ENCODE peak calls at places on chromosomes 11 and 22, in five cellular contexts. N is coronary artery, V is cardiac fibroblast, D is AG04450, P is PC-9. W is an unnamed sample.

GRCh38 chr22:47192106-47192650 is 429.7 kb downstream of the TBC1D22A start:
- DNase-seq in N (peak; percentile 71), V (no peak), D (no peak), P (no peak), W (no peak)

GRCh38 chr11:122100222-122101080 is 15.6 kb downstream of the BLID start:
- DNase-seq in N (peak; percentile 81), V (peak; percentile 65), D (peak; percentile 38), P (no peak), W (peak; percentile 53)

GRCh38 chr11:128501008-128501407 is 86.3 kb downstream of the ETS1 start:
- DNase-seq in N (no peak), V (peak; percentile 39), D (no peak), P (no peak), W (no peak)

GRCh38 chr11:8586184-8586583 is 7.8 kb downstream of the STK33 start:
- DNase-seq in N (no peak), V (no peak), D (no peak), P (no peak), W (no peak)

GRCh38 chr22:29073618-29074275 is 912 bp downstream of the KREMEN1 start:
- DNase-seq in N (no peak), V (no peak), D (no peak), P (no peak), W (no peak)

GRCh38 chr11:72773291-72773690 is 20.6 kb downstream of the STARD10 start:
- DNase-seq in N (no peak), V (peak; percentile 84), D (peak; percentile 57), P (no peak), W (peak; percentile 71)

GRCh38 chr22:29344137-29344536 is 28.6 kb upstream of the RASL10A start:
- DNase-seq in N (no peak), V (peak; percentile 93), D (no peak), P (peak; percentile 92), W (peak; percentile 93)

GRCh38 chr11:62141111-62142042 is 17.6 kb downstream of the INCENP start:
- DNase-seq in N (peak; percentile 50), V (no peak), D (no peak), P (no peak), W (no peak)

GRCh38 chr11:119315139-119316016 is 1.6 kb downstream of the MCAM start:
- DNase-seq in N (no peak), V (no peak), D (no peak), P (peak; percentile 71), W (no peak)

GRCh38 chr22:30325724-30326703 is 727 bp downstream of the TBC1D10A start:
- DNase-seq in N (peak; percentile 78), V (no peak), D (no peak), P (no peak), W (no peak)

GRCh38 chr11:99015634-99016454 is 4.9 kb upstream of the CNTN5 start:
- DNase-seq in N (no peak), V (peak; percentile 70), D (peak; percentile 4), P (peak; percentile 50), W (peak; percentile 29)

GRCh38 chr11:67644042-67644441 is 4.5 kb upstream of the TBX10 start:
- DNase-seq in N (no peak), V (no peak), D (no peak), P (peak; percentile 57), W (no peak)

GRCh38 chr11:64848779-64849599 is 4.5 kb upstream of the CDC42BPG start:
- DNase-seq in N (no peak), V (no peak), D (no peak), P (peak; percentile 90), W (no peak)

GRCh38 chr11:98589975-98590374 is 430.8 kb upstream of the CNTN5 start:
- DNase-seq in N (no peak), V (no peak), D (no peak), P (no peak), W (no peak)

GRCh38 chr22:27775087-27775697 is 26.4 kb downstream of the MN1 start:
- DNase-seq in N (no peak), V (peak; percentile 50), D (no peak), P (no peak), W (no peak)

GRCh38 chr22:27466229-27466628 is 335.3 kb downstream of the MN1 start:
- DNase-seq in N (no peak), V (no peak), D (no peak), P (peak; percentile 17), W (no peak)

GRCh38 chr11:5291207-5291838 is 10.4 kb downstream of the OR51B4 start:
- DNase-seq in N (no peak), V (peak; percentile 70), D (no peak), P (no peak), W (peak; percentile 6)

GRCh38 chr11:70517996-70518907 is 119.9 kb downstream of the CTTN start:
- DNase-seq in N (no peak), V (peak; percentile 45), D (no peak), P (no peak), W (no peak)

GRCh38 chr11:57163160-57163868 is 18.4 kb upstream of the LRRC55 start:
- DNase-seq in N (no peak), V (no peak), D (no peak), P (no peak), W (no peak)

GRCh38 chr11:3152471-3153110 is 12.5 kb downstream of the OSBPL5 start:
- DNase-seq in N (no peak), V (no peak), D (no peak), P (no peak), W (no peak)

GRCh38 chr11:96763244-96763643 is 373.4 kb downstream of the JRKL start:
- DNase-seq in N (no peak), V (no peak), D (no peak), P (no peak), W (no peak)

GRCh38 chr22:39457047-39457545 is 284 bp downstream of the MGAT3 start:
- DNase-seq in N (no peak), V (no peak), D (no peak), P (no peak), W (no peak)

GRCh38 chr22:24436553-24436952 is 9.2 kb downstream of the ADORA2A start:
- DNase-seq in N (peak; percentile 64), V (no peak), D (no peak), P (no peak), W (no peak)

GRCh38 chr11:88202498-88202897 is 27.3 kb upstream of the RAB38 start:
- DNase-seq in N (no peak), V (no peak), D (no peak), P (no peak), W (no peak)

GRCh38 chr22:18055619-18056160 is 22.1 kb upstream of the PEX26 start:
- DNase-seq in N (no peak), V (no peak), D (no peak), P (no peak), W (no peak)

GRCh38 chr11:70016666-70017347 is 61.3 kb upstream of the ANO1 start:
- DNase-seq in N (no peak), V (peak; percentile 69), D (peak; percentile 29), P (peak; percentile 97), W (peak; percentile 27)

GRCh38 chr22:49979587-49980264 is 19.2 kb downstream of the PIM3 start:
- DNase-seq in N (no peak), V (peak; percentile 64), D (no peak), P (no peak), W (no peak)

DNA sequence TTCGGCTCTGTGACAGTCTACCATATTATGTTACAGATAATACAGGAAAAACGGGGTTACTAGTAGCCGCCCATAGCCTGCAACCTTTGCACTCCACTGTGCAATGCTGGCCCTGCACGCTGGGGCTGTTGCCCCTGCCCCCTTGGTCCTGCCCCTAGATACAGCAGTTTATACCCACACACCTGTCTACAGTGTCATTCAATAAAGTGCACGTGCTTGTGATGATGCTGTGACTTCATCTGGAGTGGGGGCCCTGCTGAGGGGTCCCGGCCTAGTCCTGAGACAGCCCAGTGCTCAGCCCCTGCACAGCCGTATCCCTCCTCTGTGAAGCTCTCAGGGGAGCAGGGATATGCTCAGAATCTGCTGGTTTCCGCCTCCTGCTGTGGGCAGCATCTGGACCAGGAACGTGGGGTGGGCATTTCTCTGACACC is 1.2 kb downstream of the IFITM1 start:
- DNase-seq in N (no peak), V (no peak), D (no peak), P (no peak), W (no peak)
- H3K4me3 ChIP-seq in N (peak overlapping the region; percentile 68), V (peak overlapping the region; percentile 10), D (peak overlapping the region; percentile 29), P (no peak overlapping the region), W (peak overlapping the region; percentile 61)

GRCh38 chr22:25898707-25899365 is 156.8 kb downstream of the MYO18B start:
- DNase-seq in N (no peak), V (peak; percentile 4), D (no peak), P (no peak), W (no peak)

GRCh38 chr22:25900390-25900789 is 158.4 kb downstream of the MYO18B start:
- DNase-seq in N (no peak), V (no peak), D (no peak), P (no peak), W (no peak)

GRCh38 chr22:25900880-25901279 is 158.9 kb downstream of the MYO18B start:
- DNase-seq in N (no peak), V (no peak), D (no peak), P (no peak), W (no peak)

GRCh38 chr22:25902402-25902801 is 160.4 kb downstream of the MYO18B start:
- DNase-seq in N (no peak), V (no peak), D (no peak), P (no peak), W (no peak)

DNA sequence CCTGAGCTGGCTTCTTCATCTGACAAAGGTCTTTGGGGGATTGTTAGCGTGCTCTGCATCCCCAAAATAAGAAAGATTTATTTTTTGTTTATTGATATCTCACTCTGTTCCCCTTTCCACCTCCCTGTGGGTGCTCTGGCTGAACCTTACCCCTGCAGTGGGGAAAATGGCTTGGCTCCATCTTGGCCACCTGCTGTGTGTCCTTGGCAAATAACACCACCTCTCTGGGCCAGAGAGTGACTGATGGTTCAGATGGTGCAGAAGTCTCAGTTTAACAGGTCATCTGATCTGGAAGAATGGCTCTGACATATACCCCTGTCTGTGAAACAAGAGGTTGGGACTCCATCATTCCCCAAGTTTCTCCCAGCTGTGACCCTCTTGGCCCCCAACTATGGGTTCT is 157.6 kb downstream of the MYO18B start:
- DNase-seq in N (no peak), V (no peak), D (no peak), P (no peak), W (no peak)
- TF ChIP-seq CTCF in N (no peak), V (no peak), D (no peak), P (no peak), W (no peak)

GRCh38 chr11:102312656-102313055 is 4.6 kb upstream of the BIRC3 start:
- DNase-seq in N (no peak), V (peak; percentile 39), D (no peak), P (no peak), W (no peak)
- H3K4me3 ChIP-seq in N (peak overlapping the region; percentile 46), V (peak overlapping the region; percentile 16), D (no peak overlapping the region), P (no peak overlapping the region), W (no peak overlapping the region)

DNA sequence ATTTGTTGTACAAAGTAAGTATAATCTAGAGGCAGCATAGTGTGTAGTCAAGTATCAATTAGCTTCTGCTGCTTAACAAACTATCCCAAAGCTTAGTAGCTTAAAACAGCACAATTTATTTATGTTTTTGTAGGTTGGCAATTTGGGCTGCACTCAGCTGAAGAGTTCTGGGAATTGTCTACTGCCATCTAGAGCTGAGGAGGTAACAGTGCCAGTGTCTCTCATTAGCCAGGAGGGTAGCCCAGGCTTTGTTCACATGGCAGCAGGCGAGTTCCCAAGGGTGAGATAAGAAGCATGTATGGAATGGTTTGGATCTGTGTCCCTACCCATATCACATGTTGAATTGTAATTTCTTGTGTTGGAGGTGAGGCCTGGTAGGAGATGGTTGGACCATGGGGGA is 45.8 kb upstream of the SLN start:
- DNase-seq in N (no peak), V (no peak), D (no peak), P (no peak), W (no peak)
- TF ChIP-seq CTCF in N (no peak), V (no peak), D (peak; percentile 5), P (no peak), W (no peak)

W was measured in astrocyte of the cerebellum.